ENCODE peak calls at places on chromosomes 1 and 21, in ten cellular contexts. One of them, this sample, is unnamed.

GRCh38 chr1:179190861-179191260 is 38.6 kb downstream of the ABL2 start:
- DNase-seq in breast epithelium: no peak
- DNase-seq in OCI-LY7: no peak
- DNase-seq in ovary: no peak
- DNase-seq in fibroblast of lung: no peak
- DNase-seq in H9: no peak
- DNase-seq in mammary epithelial cell: no peak
- DNase-seq in Panc1: no peak
- DNase-seq in uterus: no peak
- DNase-seq in cardiac muscle cell: no peak
- DNase-seq in this sample: no peak

GRCh38 chr1:95742591-95743089 is 508.6 kb downstream of the RWDD3 start:
- DNase-seq in breast epithelium: no peak
- DNase-seq in OCI-LY7: no peak
- DNase-seq in ovary: no peak
- DNase-seq in fibroblast of lung: peak
- DNase-seq in H9: peak
- DNase-seq in mammary epithelial cell: peak
- DNase-seq in Panc1: no peak
- DNase-seq in uterus: no peak
- DNase-seq in cardiac muscle cell: no peak
- DNase-seq in this sample: no peak

GRCh38 chr1:153945131-153945794 is 1.3 kb downstream of the DENND4B start:
- DNase-seq in breast epithelium: no peak
- DNase-seq in OCI-LY7: peak
- DNase-seq in ovary: peak
- DNase-seq in fibroblast of lung: peak
- DNase-seq in H9: no peak
- DNase-seq in mammary epithelial cell: peak
- DNase-seq in Panc1: no peak
- DNase-seq in uterus: no peak
- DNase-seq in cardiac muscle cell: peak
- DNase-seq in this sample: no peak

GRCh38 chr1:31984419-31985347 is 29.0 kb upstream of the KHDRBS1 start:
- DNase-seq in breast epithelium: no peak
- DNase-seq in OCI-LY7: peak
- DNase-seq in ovary: no peak
- DNase-seq in fibroblast of lung: peak
- DNase-seq in H9: no peak
- DNase-seq in mammary epithelial cell: peak
- DNase-seq in Panc1: no peak
- DNase-seq in uterus: no peak
- DNase-seq in cardiac muscle cell: peak
- DNase-seq in this sample: no peak

GRCh38 chr1:170659404-170660035 is 4.4 kb upstream of the PRRX1 start:
- DNase-seq in breast epithelium: no peak
- DNase-seq in OCI-LY7: no peak
- DNase-seq in ovary: no peak
- DNase-seq in fibroblast of lung: no peak
- DNase-seq in H9: no peak
- DNase-seq in mammary epithelial cell: no peak
- DNase-seq in Panc1: no peak
- DNase-seq in uterus: no peak
- DNase-seq in cardiac muscle cell: no peak
- DNase-seq in this sample: no peak

GRCh38 chr1:19683351-19683750 is 18.7 kb downstream of the HTR6 start:
- DNase-seq in breast epithelium: no peak
- DNase-seq in OCI-LY7: no peak
- DNase-seq in ovary: no peak
- DNase-seq in fibroblast of lung: no peak
- DNase-seq in H9: no peak
- DNase-seq in mammary epithelial cell: no peak
- DNase-seq in Panc1: no peak
- DNase-seq in uterus: no peak
- DNase-seq in cardiac muscle cell: no peak
- DNase-seq in this sample: no peak

GRCh38 chr1:54252371-54252770 is 52.4 kb downstream of the MRPL37 start:
- DNase-seq in breast epithelium: no peak
- DNase-seq in OCI-LY7: no peak
- DNase-seq in ovary: no peak
- DNase-seq in fibroblast of lung: no peak
- DNase-seq in H9: no peak
- DNase-seq in mammary epithelial cell: no peak
- DNase-seq in Panc1: no peak
- DNase-seq in uterus: no peak
- DNase-seq in cardiac muscle cell: no peak
- DNase-seq in this sample: no peak

GRCh38 chr1:94648225-94649007 is 106.9 kb upstream of the F3 start:
- DNase-seq in breast epithelium: no peak
- DNase-seq in OCI-LY7: no peak
- DNase-seq in ovary: peak
- DNase-seq in fibroblast of lung: peak
- DNase-seq in H9: no peak
- DNase-seq in mammary epithelial cell: peak
- DNase-seq in Panc1: no peak
- DNase-seq in uterus: peak
- DNase-seq in cardiac muscle cell: no peak
- DNase-seq in this sample: peak

GRCh38 chr21:17903029-17903806 is 84.1 kb upstream of the C21orf91 start:
- DNase-seq in breast epithelium: no peak
- DNase-seq in OCI-LY7: peak
- DNase-seq in ovary: no peak
- DNase-seq in fibroblast of lung: peak
- DNase-seq in H9: no peak
- DNase-seq in mammary epithelial cell: no peak
- DNase-seq in Panc1: no peak
- DNase-seq in uterus: no peak
- DNase-seq in cardiac muscle cell: peak
- DNase-seq in this sample: no peak

GRCh38 chr1:206725053-206725963 is 40.6 kb downstream of the MAPKAPK2 start:
- DNase-seq in breast epithelium: no peak
- DNase-seq in OCI-LY7: peak
- DNase-seq in ovary: no peak
- DNase-seq in fibroblast of lung: peak
- DNase-seq in H9: peak
- DNase-seq in mammary epithelial cell: no peak
- DNase-seq in Panc1: no peak
- DNase-seq in uterus: no peak
- DNase-seq in cardiac muscle cell: peak
- DNase-seq in this sample: peak

GRCh38 chr1:6509603-6510291 is 18.3 kb upstream of the PLEKHG5 start:
- DNase-seq in breast epithelium: no peak
- DNase-seq in OCI-LY7: no peak
- DNase-seq in ovary: no peak
- DNase-seq in fibroblast of lung: no peak
- DNase-seq in H9: no peak
- DNase-seq in mammary epithelial cell: no peak
- DNase-seq in Panc1: no peak
- DNase-seq in uterus: no peak
- DNase-seq in cardiac muscle cell: peak
- DNase-seq in this sample: no peak

GRCh38 chr1:107950434-107950833 is 14.5 kb downstream of the VAV3 start:
- DNase-seq in breast epithelium: no peak
- DNase-seq in OCI-LY7: no peak
- DNase-seq in ovary: no peak
- DNase-seq in fibroblast of lung: no peak
- DNase-seq in H9: no peak
- DNase-seq in mammary epithelial cell: no peak
- DNase-seq in Panc1: no peak
- DNase-seq in uterus: no peak
- DNase-seq in cardiac muscle cell: no peak
- DNase-seq in this sample: no peak

GRCh38 chr1:180188103-180188506 is 33.4 kb downstream of the QSOX1 start:
- DNase-seq in breast epithelium: no peak
- DNase-seq in OCI-LY7: peak
- DNase-seq in ovary: no peak
- DNase-seq in fibroblast of lung: peak
- DNase-seq in H9: peak
- DNase-seq in mammary epithelial cell: peak
- DNase-seq in Panc1: peak
- DNase-seq in uterus: peak
- DNase-seq in cardiac muscle cell: peak
- DNase-seq in this sample: no peak

GRCh38 chr1:204821924-204822323 is 48.7 kb upstream of the NFASC start:
- DNase-seq in breast epithelium: no peak
- DNase-seq in OCI-LY7: no peak
- DNase-seq in ovary: no peak
- DNase-seq in fibroblast of lung: no peak
- DNase-seq in H9: no peak
- DNase-seq in mammary epithelial cell: no peak
- DNase-seq in Panc1: no peak
- DNase-seq in uterus: no peak
- DNase-seq in cardiac muscle cell: no peak
- DNase-seq in this sample: no peak
- H3K27ac ChIP-seq in breast epithelium: peak
- H3K27ac ChIP-seq in OCI-LY7: no peak
- H3K27ac ChIP-seq in ovary: peak
- H3K27ac ChIP-seq in fibroblast of lung: no peak
- H3K27ac ChIP-seq in H9: no peak
- H3K27ac ChIP-seq in mammary epithelial cell: no peak
- H3K27ac ChIP-seq in Panc1: no peak
- H3K27ac ChIP-seq in uterus: peak
- H3K27ac ChIP-seq in cardiac muscle cell: no peak
- H3K27ac ChIP-seq in this sample: peak

GRCh38 chr1:15584489-15585363 is at the start of gene AGMAT:
- DNase-seq in breast epithelium: peak
- DNase-seq in OCI-LY7: peak
- DNase-seq in ovary: peak
- DNase-seq in fibroblast of lung: peak
- DNase-seq in H9: peak
- DNase-seq in mammary epithelial cell: no peak
- DNase-seq in Panc1: no peak
- DNase-seq in uterus: peak
- DNase-seq in cardiac muscle cell: peak
- DNase-seq in this sample: no peak
- TF ChIP-seq CTCF in breast epithelium: peak
- TF ChIP-seq CTCF in OCI-LY7: peak
- TF ChIP-seq CTCF in ovary: no peak
- TF ChIP-seq CTCF in fibroblast of lung: peak
- TF ChIP-seq CTCF in H9: peak
- TF ChIP-seq CTCF in mammary epithelial cell: peak
- TF ChIP-seq CTCF in Panc1: no peak
- TF ChIP-seq CTCF in uterus: no peak
- TF ChIP-seq CTCF in cardiac muscle cell: peak
- TF ChIP-seq CTCF in this sample: no peak

DNA sequence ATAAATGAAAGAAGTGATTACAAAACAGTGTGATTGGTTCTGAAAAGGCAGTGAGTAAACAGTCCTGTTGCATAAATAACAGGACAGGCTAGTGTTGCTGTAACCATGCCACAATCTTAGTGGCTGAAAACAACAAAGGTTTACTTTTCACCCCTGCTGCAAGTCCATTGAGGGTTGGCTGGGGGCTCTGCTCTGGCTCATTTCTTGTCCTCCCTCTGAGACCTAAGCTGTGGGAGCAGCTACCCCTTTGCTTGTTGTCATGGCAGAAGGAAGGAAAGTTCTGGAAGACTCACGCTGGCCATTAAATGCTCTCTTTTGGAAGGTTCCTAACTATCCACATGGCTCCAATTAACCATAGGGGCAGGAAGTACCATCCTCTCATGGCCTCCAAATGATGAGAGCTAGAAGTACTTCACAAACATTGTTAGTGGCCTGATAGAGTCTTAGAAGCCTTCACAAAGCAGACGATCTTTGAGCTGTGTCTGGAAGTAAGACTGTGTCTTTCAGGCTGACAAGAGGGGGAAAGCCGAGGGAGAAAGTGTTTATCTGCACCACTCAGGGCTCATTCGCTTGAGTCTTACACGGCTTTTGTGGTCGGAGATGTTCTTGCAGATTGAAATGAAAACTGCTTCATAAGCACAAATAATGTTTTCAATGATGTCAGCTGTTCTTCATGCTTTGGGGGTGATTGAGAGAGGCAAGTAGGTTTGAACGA is 11.9 kb downstream of the RCSD1 start:
- DNase-seq in breast epithelium: no peak
- DNase-seq in OCI-LY7: no peak
- DNase-seq in ovary: no peak
- DNase-seq in fibroblast of lung: no peak
- DNase-seq in H9: no peak
- DNase-seq in mammary epithelial cell: no peak
- DNase-seq in Panc1: no peak
- DNase-seq in uterus: no peak
- DNase-seq in cardiac muscle cell: no peak
- DNase-seq in this sample: no peak
- H3K27ac ChIP-seq in breast epithelium: no peak
- H3K27ac ChIP-seq in OCI-LY7: no peak
- H3K27ac ChIP-seq in ovary: no peak
- H3K27ac ChIP-seq in fibroblast of lung: no peak
- H3K27ac ChIP-seq in H9: no peak
- H3K27ac ChIP-seq in mammary epithelial cell: no peak
- H3K27ac ChIP-seq in Panc1: no peak
- H3K27ac ChIP-seq in uterus: no peak
- H3K27ac ChIP-seq in cardiac muscle cell: peak
- H3K27ac ChIP-seq in this sample: no peak

GRCh38 chr1:172670791-172671190 is 11.9 kb downstream of the FASLG start:
- DNase-seq in breast epithelium: no peak
- DNase-seq in OCI-LY7: no peak
- DNase-seq in ovary: no peak
- DNase-seq in fibroblast of lung: no peak
- DNase-seq in H9: no peak
- DNase-seq in mammary epithelial cell: no peak
- DNase-seq in Panc1: no peak
- DNase-seq in uterus: no peak
- DNase-seq in cardiac muscle cell: no peak
- DNase-seq in this sample: no peak
- TF ChIP-seq CTCF in breast epithelium: no peak
- TF ChIP-seq CTCF in OCI-LY7: no peak
- TF ChIP-seq CTCF in ovary: no peak
- TF ChIP-seq CTCF in fibroblast of lung: no peak
- TF ChIP-seq CTCF in H9: no peak
- TF ChIP-seq CTCF in mammary epithelial cell: no peak
- TF ChIP-seq CTCF in Panc1: no peak
- TF ChIP-seq CTCF in uterus: no peak
- TF ChIP-seq CTCF in cardiac muscle cell: no peak
- TF ChIP-seq CTCF in this sample: no peak